ENCODE peak calls at places on chromosomes 4 and X, in five cellular contexts. One of them, this sample, is unnamed.

GRCh38 chr4:57378766-57379165 is 268.6 kb upstream of the IGFBP7 start:
- DNase-seq in uterus: no peak
- DNase-seq in heart left ventricle: no peak
- DNase-seq in pancreas: no peak
- DNase-seq in CD4-positive, alpha-beta T cell: no peak
- DNase-seq in this sample: no peak

GRCh38 chrX:1451676-1452496 is 823 bp downstream of the ASMTL start:
- DNase-seq in uterus: peak
- DNase-seq in CD4-positive, alpha-beta T cell: no peak
- DNase-seq in pancreas: peak
- DNase-seq in heart left ventricle: peak
- DNase-seq in this sample: no peak

GRCh38 chr4:151896880-151897279 is 136.1 kb upstream of the GATB start:
- DNase-seq in heart left ventricle: no peak
- DNase-seq in pancreas: no peak
- DNase-seq in uterus: no peak
- DNase-seq in CD4-positive, alpha-beta T cell: no peak
- DNase-seq in this sample: no peak

GRCh38 chrX:105823092-105823454 is 734 bp downstream of the NRK start:
- DNase-seq in pancreas: no peak
- DNase-seq in uterus: no peak
- DNase-seq in CD4-positive, alpha-beta T cell: no peak
- DNase-seq in heart left ventricle: no peak
- DNase-seq in this sample: no peak

GRCh38 chrX:1598021-1598875 is 6.8 kb downstream of the AKAP17A start:
- DNase-seq in heart left ventricle: no peak
- DNase-seq in CD4-positive, alpha-beta T cell: no peak
- DNase-seq in uterus: no peak
- DNase-seq in pancreas: no peak
- DNase-seq in this sample: no peak

GRCh38 chr4:28799696-28800095 is 1920.5 kb upstream of the PCDH7 start:
- DNase-seq in uterus: no peak
- DNase-seq in pancreas: no peak
- DNase-seq in heart left ventricle: no peak
- DNase-seq in CD4-positive, alpha-beta T cell: no peak
- DNase-seq in this sample: no peak

GRCh38 chr4:16194199-16194598 is 32.1 kb downstream of the TAPT1 start:
- DNase-seq in heart left ventricle: no peak
- DNase-seq in uterus: no peak
- DNase-seq in pancreas: no peak
- DNase-seq in CD4-positive, alpha-beta T cell: no peak
- DNase-seq in this sample: no peak

GRCh38 chr4:53055274-53055673 is 193.2 kb downstream of the RASL11B start:
- DNase-seq in pancreas: no peak
- DNase-seq in uterus: no peak
- DNase-seq in heart left ventricle: no peak
- DNase-seq in CD4-positive, alpha-beta T cell: no peak
- DNase-seq in this sample: no peak

GRCh38 chr4:68683034-68683433 is 12.6 kb upstream of the UGT2B15 start:
- DNase-seq in CD4-positive, alpha-beta T cell: no peak
- DNase-seq in heart left ventricle: no peak
- DNase-seq in uterus: no peak
- DNase-seq in pancreas: no peak
- DNase-seq in this sample: no peak

GRCh38 chr4:14916554-14917304 is 85.6 kb upstream of the CPEB2 start:
- DNase-seq in uterus: no peak
- DNase-seq in CD4-positive, alpha-beta T cell: no peak
- DNase-seq in heart left ventricle: peak
- DNase-seq in pancreas: no peak
- DNase-seq in this sample: no peak

GRCh38 chr4:154014401-154015105 is 225.7 kb upstream of the SFRP2 start:
- DNase-seq in pancreas: no peak
- DNase-seq in heart left ventricle: no peak
- DNase-seq in CD4-positive, alpha-beta T cell: no peak
- DNase-seq in uterus: no peak
- DNase-seq in this sample: no peak

GRCh38 chrX:41723305-41723704 is 676 bp upstream of the GPR82 start:
- DNase-seq in CD4-positive, alpha-beta T cell: no peak
- DNase-seq in heart left ventricle: no peak
- DNase-seq in pancreas: no peak
- DNase-seq in uterus: no peak
- DNase-seq in this sample: no peak

GRCh38 chr4:38025665-38026064 is 65.5 kb downstream of the PTTG2 start:
- DNase-seq in CD4-positive, alpha-beta T cell: no peak
- DNase-seq in heart left ventricle: no peak
- DNase-seq in uterus: no peak
- DNase-seq in pancreas: no peak
- DNase-seq in this sample: no peak

GRCh38 chr4:38026138-38026740 is 66.0 kb downstream of the PTTG2 start:
- DNase-seq in pancreas: no peak
- DNase-seq in uterus: peak
- DNase-seq in heart left ventricle: no peak
- DNase-seq in CD4-positive, alpha-beta T cell: no peak
- DNase-seq in this sample: no peak

GRCh38 chr4:38021751-38022150 is 61.6 kb downstream of the PTTG2 start:
- DNase-seq in pancreas: no peak
- DNase-seq in uterus: no peak
- DNase-seq in heart left ventricle: no peak
- DNase-seq in CD4-positive, alpha-beta T cell: no peak
- DNase-seq in this sample: no peak

GRCh38 chr4:38024203-38024504 is 64.0 kb downstream of the PTTG2 start:
- DNase-seq in CD4-positive, alpha-beta T cell: no peak
- DNase-seq in pancreas: no peak
- DNase-seq in heart left ventricle: no peak
- DNase-seq in uterus: peak
- DNase-seq in this sample: no peak

DNA sequence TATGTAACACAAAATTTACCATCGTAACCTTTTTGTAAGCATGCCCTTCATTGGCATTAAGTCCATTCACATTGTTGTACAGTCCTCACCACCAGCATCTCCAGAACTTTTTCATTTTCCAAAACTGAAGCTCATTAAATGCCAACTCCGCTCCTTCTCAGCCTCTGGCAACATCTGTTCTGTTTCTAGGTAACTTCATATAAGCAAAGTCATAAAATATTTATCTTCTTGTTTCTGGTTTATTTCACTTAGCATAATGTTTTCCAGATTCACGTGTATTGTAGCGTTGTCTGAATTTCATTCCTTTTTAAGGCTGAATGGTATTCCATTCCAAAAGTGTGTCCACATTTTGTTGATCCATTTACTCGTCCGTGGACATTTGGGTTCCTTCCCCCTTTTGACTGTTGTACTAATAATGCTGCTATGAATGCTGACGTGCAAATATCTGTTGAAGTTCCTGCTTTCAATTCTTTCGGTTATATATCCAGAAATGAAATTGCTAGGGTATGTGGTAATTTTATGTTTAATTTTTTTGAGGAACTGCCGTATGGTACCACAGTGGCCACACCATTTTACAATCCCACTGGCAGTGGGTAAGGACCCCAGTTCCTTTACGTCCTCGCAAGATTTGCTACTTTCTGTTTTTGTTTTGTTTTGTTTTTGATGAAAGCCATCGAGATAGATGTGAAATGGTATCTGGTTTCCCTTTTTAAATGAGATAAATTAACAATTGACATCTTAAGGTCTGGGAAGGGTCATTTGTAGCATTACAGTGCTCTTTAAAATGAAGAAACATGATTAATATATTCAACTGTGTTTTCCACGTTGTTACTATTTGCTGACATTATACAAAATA is 63.4 kb downstream of the PTTG2 start:
- DNase-seq in pancreas: no peak
- DNase-seq in heart left ventricle: no peak
- DNase-seq in CD4-positive, alpha-beta T cell: no peak
- DNase-seq in uterus: no peak
- DNase-seq in this sample: no peak
- H3K27ac ChIP-seq in pancreas: peak
- H3K27ac ChIP-seq in heart left ventricle: no peak
- H3K27ac ChIP-seq in CD4-positive, alpha-beta T cell: no peak
- H3K27ac ChIP-seq in uterus: peak
- H3K27ac ChIP-seq in this sample: no peak

DNA sequence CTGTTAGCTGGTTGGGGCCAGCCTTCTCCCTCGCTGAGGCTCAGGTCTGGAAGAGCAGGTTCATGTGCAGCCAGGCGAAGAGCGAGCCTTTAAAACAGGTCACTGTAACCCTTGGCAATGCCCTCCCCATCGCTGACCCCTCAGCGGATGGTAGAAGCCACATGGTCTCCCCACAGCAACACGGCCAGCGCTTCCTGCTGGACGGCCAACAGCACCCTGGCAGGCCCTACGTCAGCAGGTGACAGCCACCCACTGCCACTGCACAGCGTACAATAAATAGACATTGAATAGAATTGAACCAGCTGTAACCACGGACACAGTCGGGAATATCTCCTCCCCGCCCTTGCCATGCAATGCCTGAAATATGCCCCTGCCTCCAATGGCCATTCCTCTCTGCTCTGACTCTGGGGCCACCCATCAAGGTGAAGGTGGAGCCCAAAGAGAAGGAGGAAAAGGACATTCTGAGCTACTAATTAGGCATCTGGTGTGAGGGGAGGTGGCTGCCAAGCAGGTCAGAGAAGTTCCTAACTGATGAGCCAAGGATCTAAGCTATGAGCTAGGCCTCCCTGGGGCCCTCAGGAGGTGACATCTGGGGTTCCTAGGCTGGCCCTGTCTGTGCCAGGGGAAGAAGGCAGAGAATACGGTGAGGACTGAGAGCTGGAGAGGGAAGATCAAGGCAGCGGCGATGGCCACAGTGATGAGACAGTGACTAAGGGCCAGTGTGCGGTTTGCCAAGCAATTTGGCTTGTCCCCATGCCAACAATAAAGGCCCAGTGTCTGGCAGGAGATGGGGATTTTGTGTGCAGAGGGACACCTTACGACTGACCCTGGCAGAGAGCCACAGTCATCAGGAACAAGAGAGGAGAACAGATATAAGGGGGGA is 202.3 kb downstream of the BCOR start:
- DNase-seq in heart left ventricle: no peak
- DNase-seq in uterus: no peak
- DNase-seq in pancreas: no peak
- DNase-seq in CD4-positive, alpha-beta T cell: no peak
- DNase-seq in this sample: no peak
- H3K27ac ChIP-seq in heart left ventricle: no peak
- H3K27ac ChIP-seq in uterus: no peak
- H3K27ac ChIP-seq in pancreas: no peak
- H3K27ac ChIP-seq in CD4-positive, alpha-beta T cell: no peak
- H3K27ac ChIP-seq in this sample: no peak

DNA sequence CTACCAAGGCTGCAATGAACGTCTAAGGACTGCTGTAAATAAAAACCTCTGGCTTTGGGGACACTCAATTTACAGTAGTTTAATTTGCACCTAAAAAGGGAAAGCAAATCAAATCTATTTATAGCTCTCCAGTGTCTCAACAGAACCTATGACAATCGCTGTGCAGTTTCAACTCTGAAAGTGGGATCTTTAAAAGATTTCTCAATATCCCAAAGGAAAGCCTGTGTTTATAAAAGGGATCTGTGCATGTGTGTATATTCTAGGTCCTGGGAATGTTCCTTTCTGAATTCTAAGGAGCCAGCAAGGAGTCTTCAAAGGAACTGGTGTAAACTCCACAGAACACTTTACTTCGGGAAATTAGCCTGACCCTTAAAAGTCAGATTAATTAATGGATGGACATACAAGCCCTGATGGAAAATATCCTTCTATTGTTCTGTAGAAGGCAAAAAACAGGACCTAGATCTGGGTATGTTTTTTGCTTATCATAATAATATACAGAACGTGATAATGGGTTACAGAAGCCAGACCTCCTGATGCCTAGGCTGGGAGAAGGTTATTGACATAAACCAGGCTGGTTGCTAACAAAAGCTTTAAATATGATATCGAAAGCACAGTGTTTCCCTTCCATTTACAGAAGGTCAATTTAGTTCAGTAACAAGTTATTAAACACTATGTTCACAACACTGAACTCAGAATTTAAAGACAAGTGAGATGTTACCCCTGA is 53.2 kb downstream of the AFAP1 start:
- DNase-seq in CD4-positive, alpha-beta T cell: no peak
- DNase-seq in heart left ventricle: no peak
- DNase-seq in pancreas: no peak
- DNase-seq in uterus: no peak
- DNase-seq in this sample: no peak
- H3K27ac ChIP-seq in CD4-positive, alpha-beta T cell: no peak
- H3K27ac ChIP-seq in heart left ventricle: no peak
- H3K27ac ChIP-seq in pancreas: no peak
- H3K27ac ChIP-seq in uterus: peak
- H3K27ac ChIP-seq in this sample: no peak

GRCh38 chrX:11462648-11463047 is 169.4 kb downstream of the AMELX start:
- DNase-seq in uterus: no peak
- DNase-seq in CD4-positive, alpha-beta T cell: no peak
- DNase-seq in heart left ventricle: no peak
- DNase-seq in pancreas: no peak
- DNase-seq in this sample: no peak

GRCh38 chrX:11462136-11462535 is 168.9 kb downstream of the AMELX start:
- DNase-seq in heart left ventricle: no peak
- DNase-seq in CD4-positive, alpha-beta T cell: no peak
- DNase-seq in pancreas: no peak
- DNase-seq in uterus: no peak
- DNase-seq in this sample: no peak

GRCh38 chrX:11464836-11465458 is 171.7 kb downstream of the AMELX start:
- DNase-seq in CD4-positive, alpha-beta T cell: no peak
- DNase-seq in pancreas: no peak
- DNase-seq in heart left ventricle: no peak
- DNase-seq in uterus: no peak
- DNase-seq in this sample: no peak

GRCh38 chrX:11465648-11466411 is 172.6 kb downstream of the AMELX start:
- DNase-seq in pancreas: no peak
- DNase-seq in heart left ventricle: no peak
- DNase-seq in uterus: no peak
- DNase-seq in CD4-positive, alpha-beta T cell: no peak
- DNase-seq in this sample: no peak

DNA sequence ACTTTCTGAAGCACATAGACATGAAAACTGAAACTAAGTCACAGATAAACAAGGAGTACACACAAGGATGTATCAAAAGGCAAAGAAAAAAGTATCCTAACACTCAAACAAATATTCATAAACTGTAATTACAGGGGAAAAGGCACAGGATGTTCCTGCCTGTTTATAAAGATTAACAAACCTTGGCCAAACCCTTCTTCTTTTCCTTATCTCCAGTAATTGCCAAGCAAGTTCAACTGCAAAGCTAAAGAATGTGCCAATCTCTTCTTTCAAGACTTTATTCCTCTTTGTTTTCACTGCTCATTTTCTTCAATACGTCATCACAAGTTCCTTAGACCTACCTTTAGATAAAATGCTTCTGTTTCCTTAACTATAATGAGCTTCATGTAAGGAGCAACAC is 171.1 kb downstream of the AMELX start:
- DNase-seq in pancreas: no peak
- DNase-seq in heart left ventricle: no peak
- DNase-seq in CD4-positive, alpha-beta T cell: no peak
- DNase-seq in uterus: no peak
- DNase-seq in this sample: no peak
- H3K27ac ChIP-seq in pancreas: no peak
- H3K27ac ChIP-seq in heart left ventricle: no peak
- H3K27ac ChIP-seq in CD4-positive, alpha-beta T cell: no peak
- H3K27ac ChIP-seq in uterus: peak
- H3K27ac ChIP-seq in this sample: no peak

DNA sequence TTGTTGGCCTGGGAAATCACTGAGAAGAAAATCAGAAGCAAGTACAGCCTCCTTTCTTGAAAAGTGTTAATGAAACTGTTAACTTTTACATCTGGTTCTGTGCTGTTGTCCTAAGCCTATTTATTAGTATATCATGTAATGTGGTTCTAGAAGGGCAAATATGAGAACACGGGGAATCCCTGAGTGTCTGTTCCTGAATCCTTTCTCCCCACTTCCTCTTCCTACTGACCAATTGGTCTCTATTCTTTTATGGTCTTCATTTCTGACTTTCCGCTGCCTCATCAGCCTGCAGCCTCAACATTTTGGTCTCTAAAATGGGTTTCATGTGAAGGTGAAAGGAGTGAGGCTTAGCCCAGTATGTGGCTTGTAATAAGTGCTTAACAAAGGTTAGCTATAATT is 159.9 kb upstream of the MAMLD1 start:
- DNase-seq in CD4-positive, alpha-beta T cell: no peak
- DNase-seq in pancreas: no peak
- DNase-seq in uterus: no peak
- DNase-seq in heart left ventricle: no peak
- DNase-seq in this sample: no peak
- H3K27ac ChIP-seq in CD4-positive, alpha-beta T cell: no peak
- H3K27ac ChIP-seq in pancreas: no peak
- H3K27ac ChIP-seq in uterus: no peak
- H3K27ac ChIP-seq in heart left ventricle: no peak
- H3K27ac ChIP-seq in this sample: no peak